ENCODE peak calls at places on chromosome 3, in seven cellular contexts. K is progenitor cell of endocrine pancreas, P is mammary epithelial cell, X is lower lobe of right lung, J is ovary, M is RWPE1, O is choroid plexus epithelial cell. V is an unnamed sample.

GRCh38 chr3:172982731-172983364 is 158.2 kb downstream of the SPATA16 start:
- DNase-seq in P (no peak), X (no peak), M (no peak), O (peak; percentile 23), K (no peak), J (no peak), V (no peak)

GRCh38 chr3:83849331-83849730 is 1109.5 kb upstream of the CADM2 start:
- DNase-seq in M (no peak), K (no peak), J (no peak), P (peak; percentile 29), O (peak; percentile 34), X (no peak), V (no peak)

GRCh38 chr3:127628788-127629456 is at the start of gene PODXL2:
- DNase-seq in J (peak; percentile 75), X (peak; percentile 69), O (peak; percentile 59), K (peak; percentile 51), P (peak; percentile 26), M (peak; percentile 91), V (peak; percentile 39)

GRCh38 chr3:184785856-184786255 is 26.1 kb upstream of the VPS8 start:
- DNase-seq in X (no peak), K (no peak), P (no peak), M (no peak), O (no peak), J (no peak), V (no peak)

GRCh38 chr3:162777118-162777517 is 1280.5 kb downstream of the OTOL1 start:
- DNase-seq in M (no peak), X (no peak), K (no peak), J (no peak), P (no peak), O (no peak), V (no peak)

GRCh38 chr3:182971637-182972036 is 8.7 kb downstream of the DCUN1D1 start:
- DNase-seq in J (no peak), M (no peak), P (no peak), O (peak; percentile 84), X (no peak), K (no peak), V (no peak)

GRCh38 chr3:107241217-107241616 is 136.0 kb upstream of the CCDC54 start:
- DNase-seq in K (no peak), M (peak; percentile 54), X (peak; percentile 64), J (peak; percentile 49), O (peak; percentile 30), P (peak; percentile 71), V (peak; percentile 20)

GRCh38 chr3:141412087-141412935 is 44.0 kb downstream of the ZBTB38 start:
- DNase-seq in P (peak; percentile 58), X (no peak), O (peak; percentile 93), M (peak; percentile 42), K (no peak), J (peak; percentile 62), V (no peak)

GRCh38 chr3:196837819-196838420 is 29.8 kb upstream of the SENP5 start:
- DNase-seq in K (no peak), J (peak; percentile 27), M (peak; percentile 52), P (peak; percentile 36), X (peak; percentile 68), O (peak; percentile 69), V (peak; percentile 36)

GRCh38 chr3:186453531-186453930 is 90.6 kb downstream of the CRYGS start:
- DNase-seq in J (no peak), K (no peak), X (no peak), M (no peak), P (no peak), O (no peak), V (no peak)

GRCh38 chr3:64460877-64461276 is 226.9 kb downstream of the ADAMTS9 start:
- DNase-seq in M (no peak), K (no peak), X (no peak), J (no peak), O (peak; percentile 92), P (no peak), V (no peak)

GRCh38 chr3:64295594-64295993 is 70.3 kb upstream of the PRICKLE2 start:
- DNase-seq in K (no peak), X (no peak), J (no peak), M (peak; percentile 52), P (peak; percentile 80), O (peak; percentile 92), V (no peak)

GRCh38 chr3:67790043-67790442 is 135.6 kb upstream of the SUCLG2 start:
- DNase-seq in K (no peak), M (peak; percentile 3), J (no peak), O (peak; percentile 82), P (peak; percentile 30), X (no peak), V (no peak)

GRCh38 chr3:16609927-16610580 is 4.8 kb upstream of the DAZL start:
- DNase-seq in J (no peak), O (no peak), M (no peak), P (no peak), X (no peak), K (no peak), V (no peak)

GRCh38 chr3:51371943-51372557 is 13.0 kb upstream of the MANF start:
- DNase-seq in X (no peak), M (no peak), P (peak; percentile 52), O (peak; percentile 92), J (no peak), K (peak; percentile 56), V (no peak)

GRCh38 chr3:197371521-197372075 is 73.2 kb upstream of the DLG1 start:
- DNase-seq in O (no peak), J (no peak), M (no peak), K (no peak), X (no peak), P (no peak), V (no peak)

GRCh38 chr3:148758303-148758884 is 60.7 kb downstream of the AGTR1 start:
- DNase-seq in J (no peak), X (no peak), M (no peak), P (no peak), K (no peak), O (no peak), V (no peak)

GRCh38 chr3:12516873-12517272 is 28.4 kb downstream of the MKRN2OS start:
- DNase-seq in M (no peak), P (no peak), J (no peak), K (no peak), X (no peak), O (no peak), V (no peak)

GRCh38 chr3:52063026-52063723 is 6.8 kb upstream of the DUSP7 start:
- DNase-seq in X (no peak), J (no peak), P (no peak), O (no peak), K (no peak), M (no peak), V (no peak)

GRCh38 chr3:125024817-125025216 is 31.0 kb downstream of the HEG1 start:
- DNase-seq in K (no peak), X (no peak), J (no peak), P (no peak), O (no peak), M (no peak), V (no peak)

GRCh38 chr3:157107644-157108133 is 52.3 kb downstream of the CCNL1 start:
- DNase-seq in X (no peak), K (no peak), P (no peak), M (no peak), J (no peak), O (no peak), V (no peak)

GRCh38 chr3:84958495-84959469 is at the start of gene CADM2:
- DNase-seq in X (peak; percentile 88), M (peak; percentile 89), P (peak; percentile 75), J (peak; percentile 81), K (peak; percentile 88), O (peak; percentile 87), V (peak; percentile 23)
- TF ChIP-seq CTCF in X (no peak), M (no peak), P (peak; percentile 22), J (no peak), K (peak; percentile 31), O (peak; percentile 45), V (no peak)

DNA sequence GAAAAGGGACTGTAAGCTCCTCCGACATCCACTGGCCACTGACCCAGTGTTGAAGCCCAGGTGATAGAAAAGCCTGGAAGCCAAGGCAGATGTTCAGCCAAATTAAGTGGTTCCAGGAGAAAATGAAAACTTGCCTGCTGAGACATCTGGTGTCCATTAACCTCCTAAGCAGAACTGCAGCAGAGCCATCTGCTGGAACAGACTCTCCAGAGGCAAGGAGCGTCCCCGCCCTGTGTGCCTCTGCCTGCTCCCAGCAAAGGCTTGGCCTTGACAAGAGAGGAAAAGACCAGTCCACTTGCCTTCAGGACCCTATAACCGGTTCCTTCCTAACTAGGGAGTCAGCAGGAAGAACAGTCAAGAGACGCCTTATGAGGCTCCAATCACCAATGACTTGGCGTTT is 48.2 kb downstream of the SRGAP3 start:
- DNase-seq in P (no peak), K (no peak), J (no peak), O (no peak), X (no peak), M (no peak), V (no peak)
- TF ChIP-seq CTCF in P (no peak), K (no peak), J (no peak), O (no peak), X (no peak), M (no peak), V (no peak)

DNA sequence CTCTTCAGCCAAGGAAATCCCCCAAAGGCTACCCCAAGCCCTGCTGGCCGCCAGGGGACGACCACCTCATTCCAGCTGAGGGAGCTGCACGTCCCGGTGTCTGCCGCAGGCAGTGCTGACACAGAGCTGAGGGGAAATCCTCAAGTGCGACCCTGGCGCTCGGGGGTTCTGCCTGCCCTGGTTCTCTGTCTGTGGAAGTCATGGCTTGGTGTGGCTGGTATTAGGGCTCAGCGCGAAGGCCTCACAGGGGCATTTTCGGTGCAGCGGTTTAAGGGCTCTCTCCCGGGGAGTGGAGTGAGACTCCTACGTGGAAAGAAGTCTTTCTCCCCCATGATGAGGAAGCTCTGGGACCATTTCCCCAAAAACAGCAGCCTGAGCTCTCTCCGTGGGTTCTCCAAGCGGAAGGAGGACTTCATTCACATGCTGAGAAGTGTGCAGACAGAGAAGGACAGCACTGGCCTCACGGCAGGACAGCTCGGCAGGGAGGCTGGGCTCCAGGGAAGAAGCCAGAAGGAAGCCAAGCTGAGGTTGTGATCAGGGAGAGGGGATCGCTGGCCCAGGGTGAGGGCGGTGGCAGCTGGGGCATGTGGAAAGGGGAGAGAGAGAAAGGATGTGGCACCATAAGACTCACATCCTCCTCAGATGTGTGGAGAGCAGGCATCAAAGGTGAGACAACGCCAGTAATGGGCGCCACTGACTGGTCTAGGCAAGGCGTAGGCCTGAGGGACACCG is 48.6 kb downstream of the KLF15 start:
- DNase-seq in P (no peak), K (no peak), O (no peak), X (no peak), M (no peak), J (no peak), V (no peak)
- TF ChIP-seq CTCF in P (no peak), K (no peak), O (no peak), X (no peak), M (no peak), J (no peak), V (no peak)

DNA sequence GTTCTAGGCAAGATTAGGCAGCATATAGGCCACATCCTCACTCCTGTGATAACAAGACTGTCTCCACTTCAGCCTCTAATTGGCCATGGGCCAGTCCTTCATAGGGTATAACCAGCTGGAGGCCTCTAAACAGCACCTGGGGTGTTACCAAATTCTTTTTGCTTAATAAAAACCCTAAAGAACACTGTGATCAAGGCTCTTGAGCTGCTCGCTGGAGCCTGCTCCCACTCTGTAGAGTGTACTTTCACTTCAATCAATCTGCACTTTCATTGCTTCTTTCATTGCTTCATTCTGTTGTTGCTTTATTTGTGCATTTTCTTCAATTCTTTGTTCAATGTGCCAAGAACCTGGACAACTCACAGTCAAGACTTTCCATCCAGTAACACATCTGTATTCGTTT is 36.2 kb upstream of the TOPBP1 start:
- DNase-seq in J (no peak), K (no peak), X (no peak), P (no peak), M (no peak), O (no peak), V (no peak)
- TF ChIP-seq CTCF in J (no peak), K (no peak), X (no peak), P (no peak), M (no peak), O (no peak), V (no peak)